ENCODE peak calls at places on chromosomes 2 and 18, in four cellular contexts. P is GM12865, L is amygdala, B is foreskin keratinocyte. Q is an unnamed sample.

GRCh38 chr2:107932483-107932882 is 53.8 kb upstream of the SLC5A7 start:
- DNase-seq in P (no peak), L (no peak), B (peak; percentile 61), Q (peak; percentile 32)

GRCh38 chr18:43714346-43715010 is 437.2 kb upstream of the SYT4 start:
- DNase-seq in P (no peak), L (no peak), B (no peak), Q (no peak)

GRCh38 chr2:98519156-98519555 is 74.5 kb downstream of the INPP4A start:
- DNase-seq in P (no peak), L (no peak), B (peak; percentile 22), Q (no peak)

GRCh38 chr2:72276356-72276755 is 128.7 kb upstream of the CYP26B1 start:
- DNase-seq in P (no peak), L (no peak), B (no peak), Q (no peak)

GRCh38 chr2:67255933-67256615 is 141.1 kb upstream of the ETAA1 start:
- DNase-seq in P (no peak), L (no peak), B (peak; percentile 83), Q (peak; percentile 36)

GRCh38 chr2:239523147-239523943 is 122.5 kb upstream of the HDAC4 start:
- DNase-seq in P (no peak), L (no peak), B (no peak), Q (no peak)

GRCh38 chr2:169363027-169363569 is 764 bp upstream of the LRP2 start:
- DNase-seq in P (no peak), L (no peak), B (no peak), Q (no peak)

GRCh38 chr2:208373460-208374089 is 33.0 kb upstream of the PTH2R start:
- DNase-seq in P (peak; percentile 54), L (no peak), B (peak; percentile 22), Q (peak; percentile 53)